ENCODE peak calls at places on chromosomes 13 and 19, in eight cellular contexts. P, S, O, G, N, Y, L and Q are unnamed samples. For H3K4me1, the result is how much of the 10 kb centered on the place peaks cover.

GRCh38 chr19:5767949-5768348 is 16.6 kb downstream of the PRR22 start:
- DNase-seq in P (no peak), S (no peak), O (no peak), G (no peak), N (no peak), Y (no peak), L (no peak), Q (no peak)

GRCh38 chr13:74681891-74682290 is 547.7 kb upstream of the KLF12 start:
- DNase-seq in P (no peak), S (no peak), O (no peak), G (no peak), N (no peak), Y (no peak), L (no peak), Q (no peak)

GRCh38 chr13:33174491-33174890 is 111.1 kb downstream of the STARD13 start:
- DNase-seq in P (no peak), S (no peak), O (no peak), G (no peak), N (no peak), Y (no peak), L (no peak), Q (no peak)

GRCh38 chr13:97026759-97027555 is 32.7 kb upstream of the OXGR1 start:
- DNase-seq in P (no peak), S (no peak), O (no peak), G (peak), N (no peak), Y (no peak), L (no peak), Q (no peak)

GRCh38 chr13:45690636-45691035 is 11.5 kb upstream of the CBY2 start:
- DNase-seq in P (no peak), S (no peak), O (no peak), G (no peak), N (no peak), Y (no peak), L (no peak), Q (no peak)

GRCh38 chr19:14473915-14474578 is 1.1 kb downstream of the PTGER1 start:
- DNase-seq in P (no peak), S (no peak), O (no peak), G (peak), N (no peak), Y (no peak), L (no peak), Q (peak)

GRCh38 chr13:81080911-81081454 is 740.1 kb upstream of the SPRY2 start:
- DNase-seq in P (no peak), S (no peak), O (no peak), G (no peak), N (no peak), Y (no peak), L (no peak), Q (no peak)

GRCh38 chr13:112226320-112227002 is 149.7 kb upstream of the SPACA7 start:
- DNase-seq in P (no peak), S (no peak), O (no peak), G (no peak), N (no peak), Y (no peak), L (no peak), Q (no peak)

GRCh38 chr13:95164830-95165229 is 136.4 kb downstream of the ABCC4 start:
- DNase-seq in P (no peak), S (no peak), O (no peak), G (no peak), N (no peak), Y (no peak), L (no peak), Q (no peak)

GRCh38 chr19:913080-913748 is at the start of gene R3HDM4:
- DNase-seq in P (peak), S (peak), O (peak), G (peak), N (peak), Y (peak), L (peak), Q (peak)

GRCh38 chr19:42197375-42197817 is 20.1 kb downstream of the DEDD2 start:
- DNase-seq in P (peak), S (no peak), O (no peak), G (no peak), N (no peak), Y (no peak), L (no peak), Q (no peak)

DNA sequence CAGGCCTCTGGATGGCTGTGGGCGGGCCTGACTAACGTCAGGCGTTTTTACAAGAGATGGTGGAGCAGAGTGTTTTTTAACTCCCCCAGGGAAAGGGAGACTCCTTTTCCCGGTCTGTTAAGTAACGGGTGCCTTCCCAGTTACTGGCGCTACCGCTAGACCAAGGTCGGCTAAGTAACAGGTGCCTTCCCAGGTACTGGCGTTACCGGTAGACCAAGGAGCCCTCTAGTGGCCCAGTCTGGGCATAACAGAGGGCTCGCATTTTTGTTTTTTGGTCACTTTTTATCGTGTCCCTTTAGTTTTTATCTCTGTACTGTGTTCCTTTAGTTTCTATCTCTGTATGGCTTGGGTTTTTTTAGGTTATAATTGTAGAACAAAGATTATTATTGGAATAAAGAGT is 10.0 kb downstream of the ZNF383 start:
- DNase-seq in P (peak), S (no peak), O (no peak), G (no peak), N (no peak), Y (peak), L (no peak), Q (no peak)
- TF ChIP-seq CTCF in P (peak), S (peak), O (no peak), G (peak), N (no peak), Y (peak), L (peak), Q (peak)

GRCh38 chr13:29911781-29912478 is 61.5 kb upstream of the UBL3 start:
- DNase-seq in P (no peak), S (no peak), O (no peak), G (no peak), N (no peak), Y (no peak), L (no peak), Q (no peak)

GRCh38 chr13:29917573-29918091 is 67.2 kb upstream of the UBL3 start:
- DNase-seq in P (no peak), S (no peak), O (no peak), G (no peak), N (no peak), Y (no peak), L (no peak), Q (no peak)

GRCh38 chr13:29909975-29910674 is 59.7 kb upstream of the UBL3 start:
- DNase-seq in P (no peak), S (peak), O (no peak), G (peak), N (no peak), Y (no peak), L (no peak), Q (no peak)

GRCh38 chr13:29918845-29919244 is 68.4 kb upstream of the UBL3 start:
- DNase-seq in P (no peak), S (no peak), O (no peak), G (peak), N (peak), Y (peak), L (no peak), Q (no peak)

DNA sequence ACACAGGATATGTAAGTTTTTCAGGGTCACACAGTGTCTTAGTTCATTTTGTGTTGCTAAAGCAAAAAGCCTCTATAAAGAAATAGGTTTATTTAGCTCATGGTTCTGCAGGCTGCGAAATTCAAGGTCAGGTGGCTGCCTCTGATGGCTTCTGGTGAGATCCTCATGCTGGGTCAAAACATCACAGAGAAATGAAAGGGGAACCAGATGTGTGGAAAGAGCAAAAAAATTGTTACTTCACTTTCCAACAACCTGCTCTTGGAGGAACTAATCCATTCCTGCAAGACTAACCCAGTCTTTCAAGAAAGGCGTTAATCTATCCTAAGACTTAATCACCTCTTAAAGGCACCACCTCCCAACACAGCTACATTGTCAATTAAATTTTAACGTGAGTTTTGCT is 64.2 kb upstream of the UBL3 start:
- DNase-seq in P (no peak), S (no peak), O (no peak), G (no peak), N (no peak), Y (no peak), L (no peak), Q (no peak)
- H3K27ac ChIP-seq in P (no peak), S (no peak), O (no peak), G (no peak), N (no peak), Y (no peak), L (no peak), Q (no peak)

DNA sequence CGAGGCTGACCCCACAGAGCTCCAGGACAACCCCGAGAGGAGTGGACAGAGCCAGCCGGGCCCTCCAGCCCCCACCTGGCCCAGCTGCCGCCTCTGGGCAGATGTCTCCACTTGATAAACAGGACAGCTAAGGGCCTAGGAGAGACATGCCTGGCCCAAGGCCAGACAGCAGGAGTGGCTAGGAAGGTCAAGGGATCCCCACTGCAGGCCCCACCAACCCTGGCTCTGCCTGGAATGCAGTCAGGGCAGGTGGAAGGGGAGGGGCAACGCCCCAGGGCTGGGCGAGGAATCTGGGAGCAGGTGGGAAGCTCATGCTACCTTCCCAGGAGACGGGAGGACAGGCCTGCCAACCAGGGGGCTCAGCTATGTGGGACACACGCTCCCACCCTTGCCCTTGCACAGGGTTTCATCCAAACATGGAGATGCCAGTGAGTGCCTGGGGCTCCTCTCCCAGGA is 25.2 kb downstream of the SH3GL1 start:
- DNase-seq in P (peak), S (no peak), O (no peak), G (no peak), N (peak), Y (peak), L (no peak), Q (peak)
- H3K4me1 ChIP-seq in P (under half), S (half or more), O (under half), G (under half), N (half or more), Y (half or more), L (half or more), Q (under half)

DNA sequence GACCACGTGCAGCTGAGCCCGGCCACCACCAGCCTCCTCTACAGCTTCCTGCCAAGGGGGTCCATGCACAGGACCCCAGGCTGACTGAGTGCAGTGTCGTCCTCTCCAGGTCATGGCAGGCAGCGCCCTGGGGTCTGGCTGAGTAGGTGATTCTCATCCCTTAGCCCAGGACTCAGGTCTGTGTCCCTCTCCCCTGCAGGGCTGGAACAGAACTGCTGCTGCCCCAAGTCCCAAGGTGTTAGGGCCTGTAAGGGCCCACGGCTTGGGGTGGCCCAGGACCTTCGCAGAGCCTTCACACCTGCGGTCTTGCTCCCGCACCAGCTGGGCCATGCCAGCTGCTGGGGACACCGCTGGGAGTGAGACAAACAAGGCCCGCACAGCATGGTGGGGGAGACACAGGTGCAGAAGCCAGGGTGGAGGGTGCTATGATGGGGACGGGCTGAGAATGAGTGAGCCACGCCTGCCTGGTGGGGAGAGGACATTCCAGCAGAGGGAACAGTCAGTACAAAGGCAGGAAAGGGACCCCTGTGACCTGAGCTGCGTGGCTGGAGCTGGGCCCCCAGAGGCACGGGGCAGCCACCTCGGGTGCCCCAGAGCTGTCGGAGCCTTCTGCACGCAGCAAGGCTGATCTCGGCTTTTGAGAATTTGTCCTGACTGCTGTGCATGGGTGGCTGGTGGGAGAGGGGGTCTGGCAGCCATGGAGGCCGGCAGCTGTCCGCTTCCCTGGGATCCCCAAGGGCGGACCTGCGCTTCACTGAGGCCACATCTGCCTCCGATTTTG is 11.9 kb downstream of the PLEKHF1 start:
- DNase-seq in P (no peak), S (no peak), O (no peak), G (no peak), N (no peak), Y (no peak), L (no peak), Q (no peak)
- TF ChIP-seq CTCF in P (peak), S (no peak), O (no peak), G (no peak), N (no peak), Y (no peak), L (no peak), Q (no peak)

GRCh38 chr19:38834104-38834490 is 2.5 kb upstream of the ECH1 start:
- DNase-seq in P (no peak), S (no peak), O (no peak), G (no peak), N (no peak), Y (no peak), L (no peak), Q (no peak)
- H3K27ac ChIP-seq in P (no peak), S (no peak), O (no peak), G (no peak), N (no peak), Y (no peak), L (no peak), Q (no peak)

GRCh38 chr13:40622246-40622645 is 44.2 kb downstream of the FOXO1 start:
- DNase-seq in P (no peak), S (no peak), O (no peak), G (no peak), N (no peak), Y (no peak), L (no peak), Q (no peak)

GRCh38 chr13:40626977-40627376 is 39.5 kb downstream of the FOXO1 start:
- DNase-seq in P (no peak), S (no peak), O (no peak), G (no peak), N (no peak), Y (no peak), L (no peak), Q (no peak)

GRCh38 chr13:40622761-40623160 is 43.7 kb downstream of the FOXO1 start:
- DNase-seq in P (no peak), S (no peak), O (no peak), G (no peak), N (no peak), Y (no peak), L (no peak), Q (no peak)

GRCh38 chr13:40626566-40626965 is 39.9 kb downstream of the FOXO1 start:
- DNase-seq in P (no peak), S (no peak), O (no peak), G (no peak), N (no peak), Y (no peak), L (no peak), Q (no peak)

DNA sequence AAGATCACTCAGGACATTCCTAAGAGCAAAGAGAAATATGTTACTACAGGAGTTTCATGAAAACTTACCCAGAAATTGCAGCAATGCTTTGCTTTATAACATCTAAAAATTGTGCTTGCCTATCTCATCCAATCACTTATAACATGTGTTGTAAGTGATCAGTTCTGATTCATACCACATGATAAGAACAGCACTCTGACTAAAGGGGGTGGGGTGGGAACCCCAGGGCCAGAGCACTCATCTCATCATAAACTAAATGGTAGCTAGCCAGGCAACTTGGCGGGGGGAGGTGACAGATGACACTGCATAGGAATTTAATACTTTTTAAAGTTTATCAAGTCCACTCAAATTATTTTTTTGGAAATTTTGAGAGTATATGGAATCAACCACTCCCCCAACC is 42.1 kb downstream of the FOXO1 start:
- DNase-seq in P (no peak), S (no peak), O (no peak), G (peak), N (no peak), Y (no peak), L (no peak), Q (no peak)
- H3K4me1 ChIP-seq in P (under half), S (under half), O (under half), G (under half), N (under half), Y (half or more), L (half or more), Q (under half)

GRCh38 chr19:18912933-18913332 is 6.3 kb downstream of the COPE start:
- DNase-seq in P (no peak), S (no peak), O (no peak), G (no peak), N (no peak), Y (no peak), L (no peak), Q (no peak)

GRCh38 chr19:18919086-18919894 is at the start of the genes COPE and DDX49:
- DNase-seq in P (peak), S (peak), O (peak), G (peak), N (peak), Y (peak), L (peak), Q (peak)

GRCh38 chr19:18913466-18913865 is 5.7 kb downstream of the COPE start:
- DNase-seq in P (no peak), S (no peak), O (no peak), G (no peak), N (no peak), Y (no peak), L (no peak), Q (no peak)

GRCh38 chr19:18919895-18920204 is 335 bp downstream of the DDX49 start:
- DNase-seq in P (no peak), S (no peak), O (no peak), G (no peak), N (no peak), Y (no peak), L (no peak), Q (no peak)

GRCh38 chr19:18915639-18916038 is 3.5 kb downstream of the COPE start:
- DNase-seq in P (peak), S (no peak), O (no peak), G (peak), N (no peak), Y (peak), L (no peak), Q (no peak)
- TF ChIP-seq CTCF in P (peak), S (peak), O (no peak), G (peak), N (no peak), Y (peak), L (peak), Q (no peak)

DNA sequence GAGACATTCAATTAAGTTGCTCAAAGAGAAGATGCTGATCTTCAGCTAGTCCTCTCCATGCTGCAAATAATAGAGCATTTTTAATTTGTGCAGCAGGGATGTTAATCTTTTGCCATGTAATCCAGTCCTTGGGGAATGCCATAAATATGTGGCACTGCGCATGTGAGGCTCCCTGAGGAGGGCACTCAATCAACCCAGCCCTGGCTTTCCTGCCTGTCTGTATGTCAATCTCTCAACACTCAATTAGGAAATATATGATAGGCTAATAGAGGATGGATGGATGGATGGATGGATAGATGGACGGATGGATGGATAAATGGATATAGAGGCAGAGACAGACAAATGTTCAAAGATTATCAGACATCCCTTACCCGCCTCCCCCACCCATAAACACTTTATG is 31.6 kb upstream of the POP4 start:
- DNase-seq in P (no peak), S (no peak), O (no peak), G (no peak), N (no peak), Y (no peak), L (no peak), Q (no peak)
- H3K27ac ChIP-seq in P (no peak), S (no peak), O (no peak), G (no peak), N (no peak), Y (no peak), L (no peak), Q (no peak)